ENCODE peak calls at places on chromosomes 4 and X, in five cellular contexts. I is breast epithelium, U is left ventricle myocardium inferior, K is colonic mucosa, X is sigmoid colon. C is an unnamed sample. For H3K36me3, the result is how much of the 10 kb centered on the place peaks cover.

GRCh38 chr4:158315706-158316105 is 105.4 kb downstream of the TMEM144 start:
- DNase-seq in I (no peak), U (no peak), K (no peak), X (no peak), C (no peak)

GRCh38 chr4:106315476-106315967 is 487 bp downstream of the TBCK start:
- DNase-seq in I (peak), U (no peak), K (peak), X (no peak), C (no peak)

GRCh38 chr4:86939123-86939522 is 4.3 kb downstream of the AFF1 start:
- DNase-seq in I (no peak), U (no peak), K (no peak), X (no peak), C (no peak)

GRCh38 chr4:121252224-121252806 is 88.2 kb upstream of the TNIP3 start:
- DNase-seq in I (peak), U (peak), K (peak), X (peak), C (peak)

GRCh38 chr4:82217986-82218715 is 155.6 kb downstream of the HNRNPD start:
- DNase-seq in I (no peak), U (no peak), K (no peak), X (no peak), C (no peak)

GRCh38 chr4:19438228-19438627 is 813.5 kb upstream of the SLIT2 start:
- DNase-seq in I (no peak), U (no peak), K (no peak), X (no peak), C (no peak)

GRCh38 chrX:2894885-2895292 is 34.2 kb downstream of the ARSD start:
- DNase-seq in I (no peak), U (no peak), K (peak), X (peak), C (no peak)

GRCh38 chr4:18917689-18918088 is 896.1 kb upstream of the LCORL start:
- DNase-seq in I (no peak), U (no peak), K (no peak), X (no peak), C (no peak)

GRCh38 chr4:37628977-37629609 is 57.1 kb downstream of the RELL1 start:
- DNase-seq in I (peak), U (no peak), K (no peak), X (peak), C (peak)

GRCh38 chrX:72100051-72100755 is 31.5 kb downstream of the RTL5 start:
- DNase-seq in I (no peak), U (no peak), K (no peak), X (no peak), C (no peak)

GRCh38 chr4:145101091-145101490 is 3.0 kb downstream of the ABCE1 start:
- DNase-seq in I (no peak), U (no peak), K (no peak), X (no peak), C (no peak)

GRCh38 chr4:10079951-10080873 is 36.4 kb downstream of the WDR1 start:
- DNase-seq in I (no peak), U (peak), K (peak), X (peak), C (peak)

GRCh38 chrX:112368371-112368770 is 285.8 kb upstream of the TRPC5 start:
- DNase-seq in I (no peak), U (no peak), K (no peak), X (no peak), C (no peak)

GRCh38 chrX:133745361-133745760 is 240.0 kb downstream of the GPC3 start:
- DNase-seq in I (no peak), U (no peak), K (no peak), X (no peak), C (no peak)

GRCh38 chrX:53930513-53931380 is 113.5 kb downstream of the PHF8 start:
- DNase-seq in I (no peak), U (no peak), K (no peak), X (no peak), C (no peak)

GRCh38 chr4:169033660-169034059 is 23.6 kb upstream of the CBR4 start:
- DNase-seq in I (no peak), U (no peak), K (no peak), X (no peak), C (no peak)

GRCh38 chr4:188109157-188109755 is at the start of gene TRIML2:
- DNase-seq in I (no peak), U (no peak), K (no peak), X (no peak), C (no peak)

GRCh38 chrX:86002076-86002896 is 45.1 kb downstream of the CHM start:
- DNase-seq in I (no peak), U (no peak), K (peak), X (no peak), C (no peak)

GRCh38 chr4:146261046-146261445 is 46.7 kb downstream of the REELD1 start:
- DNase-seq in I (no peak), U (no peak), K (no peak), X (no peak), C (no peak)

GRCh38 chrX:21747523-21747922 is 10.4 kb downstream of the SMPX start:
- DNase-seq in I (no peak), U (no peak), K (no peak), X (no peak), C (no peak)

GRCh38 chr4:5037553-5038551 is 13.4 kb upstream of the STK32B start:
- DNase-seq in I (no peak), U (no peak), K (no peak), X (no peak), C (peak)

GRCh38 chr4:76055421-76055820 is 19.1 kb upstream of the ART3 start:
- DNase-seq in I (no peak), U (no peak), K (no peak), X (no peak), C (no peak)

GRCh38 chr4:48986654-48987164 is 634 bp downstream of the CWH43 start:
- DNase-seq in I (no peak), U (no peak), K (peak), X (no peak), C (no peak)

GRCh38 chr4:168619266-168619631 is 122.4 kb downstream of the PALLD start:
- DNase-seq in I (no peak), U (no peak), K (no peak), X (no peak), C (no peak)

GRCh38 chr4:6963139-6963611 is 53.5 kb downstream of the TBC1D14 start:
- DNase-seq in I (no peak), U (no peak), K (no peak), X (no peak), C (peak)

GRCh38 chrX:147626605-147627004 is 285.1 kb upstream of the FMR1 start:
- DNase-seq in I (no peak), U (no peak), K (no peak), X (no peak), C (no peak)
- H3K36me3 ChIP-seq in I (under half), U (under half), K (under half), X (under half), C (under half)

DNA sequence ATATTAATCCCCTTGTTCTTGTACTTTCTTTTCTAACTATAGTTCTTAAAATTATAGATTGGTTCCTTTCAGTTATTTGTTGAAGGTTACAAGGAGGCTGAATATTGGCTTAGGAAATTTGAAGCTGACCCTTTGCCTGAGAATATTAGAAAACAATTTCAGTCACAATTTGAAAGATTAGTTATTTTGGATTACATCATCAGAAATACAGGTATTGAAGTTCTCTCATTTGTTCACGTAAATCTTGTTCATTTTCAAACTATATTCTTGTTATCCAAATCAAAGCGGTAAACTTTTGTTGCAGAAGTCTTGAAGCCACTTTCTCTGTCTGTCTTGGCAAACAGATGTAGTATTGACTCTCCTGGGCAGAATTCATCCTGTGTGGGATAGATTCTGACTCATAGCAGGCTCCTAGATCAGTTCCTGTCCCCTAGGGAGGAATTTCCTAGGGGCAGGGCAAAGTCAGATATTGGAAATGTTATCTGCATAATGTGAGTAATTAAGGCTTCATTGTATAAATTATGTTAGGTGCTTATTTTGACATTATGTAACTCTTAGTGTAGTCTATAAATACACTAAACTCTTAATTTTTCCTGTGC is 25.2 kb downstream of the PI4K2B start:
- DNase-seq in I (no peak), U (no peak), K (no peak), X (no peak), C (no peak)
- H3K36me3 ChIP-seq in I (under half), U (under half), K (under half), X (under half), C (under half)

GRCh38 chr4:78386679-78387078 is 164.9 kb upstream of the ANXA3 start:
- DNase-seq in I (no peak), U (no peak), K (no peak), X (no peak), C (no peak)
- H3K36me3 ChIP-seq in I (under half), U (under half), K (under half), X (under half), C (under half)

DNA sequence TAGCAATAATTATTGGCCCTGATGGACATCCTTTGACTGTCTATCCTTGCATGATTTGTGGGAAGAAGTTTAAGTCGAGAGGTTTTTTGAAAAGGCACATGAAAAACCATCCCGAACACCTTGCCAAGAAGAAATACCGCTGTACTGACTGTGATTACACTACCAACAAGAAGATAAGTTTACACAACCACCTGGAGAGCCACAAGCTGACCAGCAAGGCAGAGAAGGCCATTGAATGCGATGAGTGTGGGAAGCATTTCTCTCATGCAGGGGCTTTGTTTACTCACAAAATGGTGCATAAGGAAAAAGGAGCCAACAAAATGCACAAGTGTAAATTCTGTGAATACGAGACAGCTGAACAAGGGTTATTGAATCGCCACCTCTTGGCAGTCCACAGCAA is 60.7 kb downstream of the ZFX start:
- DNase-seq in I (no peak), U (no peak), K (no peak), X (no peak), C (no peak)
- H3K36me3 ChIP-seq in I (under half), U (half or more), K (under half), X (under half), C (half or more)

DNA sequence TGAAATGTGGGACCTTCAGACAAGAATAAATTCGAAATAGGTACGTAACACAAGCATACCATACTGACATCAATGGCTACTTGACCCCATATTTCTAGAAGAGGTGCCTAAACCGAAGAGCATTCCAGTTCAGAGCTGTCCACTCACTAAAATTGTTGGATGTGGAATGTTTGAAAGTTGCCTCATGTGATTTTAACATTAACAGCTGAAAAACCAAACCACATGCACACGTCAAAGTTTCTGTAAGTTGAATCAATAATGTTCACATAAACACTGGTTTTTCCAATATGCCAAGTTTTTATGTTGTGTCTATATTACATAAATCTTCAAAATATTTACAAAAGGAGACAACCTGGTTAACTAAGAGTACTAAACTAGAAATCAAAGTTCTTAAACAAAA is 3.5 kb downstream of the UBE2D3 start:
- DNase-seq in I (no peak), U (no peak), K (no peak), X (no peak), C (no peak)
- H3K36me3 ChIP-seq in I (under half), U (under half), K (under half), X (under half), C (under half)